ENCODE peak calls at places on chromosomes 6 and 20, in nine cellular contexts. E, A, F, L, X, G, K, D and J are unnamed samples.

GRCh38 chr20:11924923-11925322 is 7.2 kb downstream of the BTBD3 start:
- DNase-seq in E (no peak), A (no peak), F (no peak), L (no peak), X (no peak), G (no peak), K (no peak), D (no peak), J (no peak)

GRCh38 chr6:12956991-12957320 is 240.4 kb downstream of the PHACTR1 start:
- DNase-seq in E (no peak), A (no peak), F (no peak), L (no peak), X (no peak), G (no peak), K (no peak), D (no peak), J (no peak)

GRCh38 chr6:19988555-19988954 is 151.4 kb downstream of the ID4 start:
- DNase-seq in E (no peak), A (no peak), F (no peak), L (peak), X (no peak), G (no peak), K (peak), D (no peak), J (no peak)

GRCh38 chr20:60470366-60470765 is 512.1 kb downstream of the CDH26 start:
- DNase-seq in E (no peak), A (no peak), F (no peak), L (no peak), X (no peak), G (no peak), K (no peak), D (no peak), J (no peak)

GRCh38 chr6:71452709-71453108 is 164.1 kb downstream of the OGFRL1 start:
- DNase-seq in E (no peak), A (no peak), F (no peak), L (no peak), X (no peak), G (no peak), K (no peak), D (no peak), J (no peak)

GRCh38 chr6:18307006-18307405 is 42.7 kb upstream of the DEK start:
- DNase-seq in E (no peak), A (no peak), F (no peak), L (no peak), X (no peak), G (no peak), K (peak), D (no peak), J (no peak)

GRCh38 chr6:159953091-159953581 is 15.7 kb upstream of the IGF2R start:
- DNase-seq in E (peak), A (peak), F (peak), L (no peak), X (no peak), G (no peak), K (no peak), D (no peak), J (no peak)

GRCh38 chr20:42192321-42192720 is 574.1 kb upstream of the CHD6 start:
- DNase-seq in E (no peak), A (no peak), F (no peak), L (no peak), X (peak), G (no peak), K (no peak), D (no peak), J (no peak)

GRCh38 chr20:38302721-38303120 is 1.2 kb upstream of the BPI start:
- DNase-seq in E (no peak), A (no peak), F (no peak), L (no peak), X (no peak), G (no peak), K (no peak), D (no peak), J (no peak)

GRCh38 chr6:14510038-14510437 is 392.5 kb downstream of the CD83 start:
- DNase-seq in E (no peak), A (no peak), F (no peak), L (no peak), X (no peak), G (no peak), K (no peak), D (no peak), J (no peak)

GRCh38 chr6:57324538-57324937 is 7.1 kb downstream of the PRIM2 start:
- DNase-seq in E (no peak), A (no peak), F (peak), L (peak), X (no peak), G (peak), K (no peak), D (no peak), J (no peak)

GRCh38 chr20:5150226-5151076 is 23.6 kb downstream of the CDS2 start:
- DNase-seq in E (no peak), A (no peak), F (no peak), L (no peak), X (no peak), G (no peak), K (peak), D (no peak), J (no peak)

GRCh38 chr20:36331182-36331581 is 25.0 kb downstream of the DLGAP4 start:
- DNase-seq in E (no peak), A (no peak), F (no peak), L (no peak), X (no peak), G (no peak), K (no peak), D (no peak), J (no peak)

GRCh38 chr6:145327497-145328055 is 407.7 kb downstream of the EPM2A start:
- DNase-seq in E (no peak), A (no peak), F (no peak), L (no peak), X (no peak), G (no peak), K (no peak), D (no peak), J (no peak)

GRCh38 chr6:128363424-128363823 is 157.0 kb downstream of the PTPRK start:
- DNase-seq in E (no peak), A (no peak), F (no peak), L (no peak), X (no peak), G (no peak), K (no peak), D (no peak), J (no peak)

GRCh38 chr6:140012146-140012545 is 637.7 kb upstream of the CITED2 start:
- DNase-seq in E (no peak), A (no peak), F (no peak), L (no peak), X (no peak), G (no peak), K (no peak), D (no peak), J (no peak)

GRCh38 chr6:18262812-18263560 is 1.3 kb downstream of the DEK start:
- DNase-seq in E (no peak), A (no peak), F (peak), L (no peak), X (peak), G (peak), K (no peak), D (no peak), J (peak)